ENCODE peak calls at places on chromosomes 12 and 14, in six cellular contexts. One of them, this sample, is unnamed.

GRCh38 chr12:25775968-25776367 is 182.5 kb upstream of the RASSF8 start:
- DNase-seq in IMR-90: peak
- DNase-seq in H9: no peak
- DNase-seq in mesenchymal stem cell: peak
- DNase-seq in trophoblast cell: peak
- DNase-seq in H1: no peak
- DNase-seq in this sample: no peak

GRCh38 chr14:65213316-65213715 is 111.0 kb upstream of the MAX start:
- DNase-seq in IMR-90: no peak
- DNase-seq in mesenchymal stem cell: no peak
- DNase-seq in trophoblast cell: no peak
- DNase-seq in H9: no peak
- DNase-seq in H1: no peak
- DNase-seq in this sample: no peak

GRCh38 chr12:119179335-119180021 is 747 bp downstream of the HSPB8 start:
- DNase-seq in H9: peak
- DNase-seq in mesenchymal stem cell: peak
- DNase-seq in IMR-90: peak
- DNase-seq in trophoblast cell: peak
- DNase-seq in H1: peak
- DNase-seq in this sample: no peak

GRCh38 chr12:111645433-111645832 is 40.3 kb downstream of the BRAP start:
- DNase-seq in IMR-90: peak
- DNase-seq in trophoblast cell: peak
- DNase-seq in mesenchymal stem cell: peak
- DNase-seq in H1: no peak
- DNase-seq in H9: no peak
- DNase-seq in this sample: no peak

GRCh38 chr14:100400115-100400514 is 77.0 kb downstream of the SLC25A47 start:
- DNase-seq in IMR-90: no peak
- DNase-seq in trophoblast cell: peak
- DNase-seq in H1: no peak
- DNase-seq in H9: no peak
- DNase-seq in mesenchymal stem cell: no peak
- DNase-seq in this sample: no peak

GRCh38 chr12:122956028-122956427 is 10.2 kb downstream of the ABCB9 start:
- DNase-seq in H9: no peak
- DNase-seq in H1: no peak
- DNase-seq in mesenchymal stem cell: no peak
- DNase-seq in trophoblast cell: no peak
- DNase-seq in IMR-90: no peak
- DNase-seq in this sample: no peak

GRCh38 chr12:19695244-19696098 is 256.2 kb downstream of the AEBP2 start:
- DNase-seq in trophoblast cell: no peak
- DNase-seq in IMR-90: peak
- DNase-seq in mesenchymal stem cell: no peak
- DNase-seq in H9: no peak
- DNase-seq in H1: no peak
- DNase-seq in this sample: no peak

GRCh38 chr12:69501154-69501895 is 31.1 kb downstream of the FRS2 start:
- DNase-seq in trophoblast cell: no peak
- DNase-seq in H1: no peak
- DNase-seq in mesenchymal stem cell: no peak
- DNase-seq in IMR-90: peak
- DNase-seq in H9: no peak
- DNase-seq in this sample: no peak

GRCh38 chr12:6927379-6927991 is at the start of gene ATN1:
- DNase-seq in H9: peak
- DNase-seq in IMR-90: peak
- DNase-seq in mesenchymal stem cell: peak
- DNase-seq in H1: peak
- DNase-seq in trophoblast cell: peak
- DNase-seq in this sample: peak

DNA sequence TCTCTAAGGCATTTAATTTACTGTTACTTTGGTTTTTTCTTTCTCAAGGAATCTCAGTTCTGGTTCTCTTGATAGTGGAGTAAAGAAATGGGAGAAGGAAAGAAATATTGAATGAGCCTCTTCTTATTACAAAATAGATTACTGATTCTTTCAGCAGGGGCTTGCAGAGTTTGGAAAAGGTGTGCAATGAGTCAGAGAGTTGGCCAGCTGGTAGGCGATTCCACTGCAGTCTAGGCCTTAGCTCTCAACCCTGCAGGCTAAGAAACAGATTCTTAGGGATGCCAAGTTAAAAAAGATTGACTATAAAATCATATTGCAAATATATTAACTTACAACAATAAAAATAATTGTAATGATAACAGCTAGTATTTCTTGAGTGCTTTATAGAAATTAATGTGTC is 25.8 kb downstream of the NR1H4 start:
- DNase-seq in H1: no peak
- DNase-seq in IMR-90: no peak
- DNase-seq in H9: no peak
- DNase-seq in mesenchymal stem cell: no peak
- DNase-seq in trophoblast cell: peak
- DNase-seq in this sample: no peak
- H4K91ac ChIP-seq in H1: no peak
- H4K91ac ChIP-seq in IMR-90: no peak
- H4K91ac ChIP-seq in H9: no peak
- H4K91ac ChIP-seq in mesenchymal stem cell: no peak
- H4K91ac ChIP-seq in trophoblast cell: no peak
- H4K91ac ChIP-seq in this sample: no peak

GRCh38 chr12:48863296-48863695 is 2.4 kb downstream of the RND1 start:
- DNase-seq in trophoblast cell: no peak
- DNase-seq in H9: no peak
- DNase-seq in mesenchymal stem cell: no peak
- DNase-seq in IMR-90: no peak
- DNase-seq in H1: no peak
- DNase-seq in this sample: no peak
- H3K9ac ChIP-seq in trophoblast cell: no peak
- H3K9ac ChIP-seq in H9: peak
- H3K9ac ChIP-seq in mesenchymal stem cell: no peak
- H3K9ac ChIP-seq in IMR-90: no peak
- H3K9ac ChIP-seq in H1: no peak
- H3K9ac ChIP-seq in this sample: no peak

GRCh38 chr12:47799357-47799955 is 20.2 kb downstream of the HDAC7 start:
- DNase-seq in mesenchymal stem cell: no peak
- DNase-seq in H1: no peak
- DNase-seq in trophoblast cell: no peak
- DNase-seq in H9: no peak
- DNase-seq in IMR-90: no peak
- DNase-seq in this sample: no peak

GRCh38 chr12:47795814-47796411 is 22.9 kb downstream of the SLC48A1 start:
- DNase-seq in trophoblast cell: no peak
- DNase-seq in H9: no peak
- DNase-seq in H1: no peak
- DNase-seq in mesenchymal stem cell: no peak
- DNase-seq in IMR-90: no peak
- DNase-seq in this sample: no peak

GRCh38 chr12:47800582-47800981 is 19.1 kb downstream of the HDAC7 start:
- DNase-seq in trophoblast cell: no peak
- DNase-seq in IMR-90: no peak
- DNase-seq in H1: no peak
- DNase-seq in H9: no peak
- DNase-seq in mesenchymal stem cell: no peak
- DNase-seq in this sample: no peak

GRCh38 chr12:47797432-47797831 is 22.3 kb downstream of the HDAC7 start:
- DNase-seq in H1: peak
- DNase-seq in H9: peak
- DNase-seq in mesenchymal stem cell: no peak
- DNase-seq in IMR-90: no peak
- DNase-seq in trophoblast cell: peak
- DNase-seq in this sample: no peak

GRCh38 chr12:47798481-47798948 is 21.2 kb downstream of the HDAC7 start:
- DNase-seq in IMR-90: no peak
- DNase-seq in H9: no peak
- DNase-seq in H1: no peak
- DNase-seq in mesenchymal stem cell: no peak
- DNase-seq in trophoblast cell: no peak
- DNase-seq in this sample: no peak
- H4K91ac ChIP-seq in IMR-90: no peak
- H4K91ac ChIP-seq in H9: no peak
- H4K91ac ChIP-seq in H1: no peak
- H4K91ac ChIP-seq in mesenchymal stem cell: no peak
- H4K91ac ChIP-seq in trophoblast cell: no peak
- H4K91ac ChIP-seq in this sample: no peak

GRCh38 chr14:82422186-82422585 is 888.5 kb upstream of the SEL1L start:
- DNase-seq in H9: no peak
- DNase-seq in mesenchymal stem cell: no peak
- DNase-seq in IMR-90: no peak
- DNase-seq in H1: no peak
- DNase-seq in trophoblast cell: no peak
- DNase-seq in this sample: no peak
- H3K9ac ChIP-seq in H9: no peak
- H3K9ac ChIP-seq in mesenchymal stem cell: no peak
- H3K9ac ChIP-seq in IMR-90: no peak
- H3K9ac ChIP-seq in H1: no peak
- H3K9ac ChIP-seq in trophoblast cell: no peak
- H3K9ac ChIP-seq in this sample: no peak

GRCh38 chr14:103195828-103196615 is 72.8 kb downstream of the TNFAIP2 start:
- DNase-seq in H9: no peak
- DNase-seq in trophoblast cell: peak
- DNase-seq in mesenchymal stem cell: no peak
- DNase-seq in IMR-90: no peak
- DNase-seq in H1: no peak
- DNase-seq in this sample: no peak
- H4K91ac ChIP-seq in H9: no peak
- H4K91ac ChIP-seq in trophoblast cell: no peak
- H4K91ac ChIP-seq in mesenchymal stem cell: no peak
- H4K91ac ChIP-seq in IMR-90: no peak
- H4K91ac ChIP-seq in H1: no peak
- H4K91ac ChIP-seq in this sample: no peak

DNA sequence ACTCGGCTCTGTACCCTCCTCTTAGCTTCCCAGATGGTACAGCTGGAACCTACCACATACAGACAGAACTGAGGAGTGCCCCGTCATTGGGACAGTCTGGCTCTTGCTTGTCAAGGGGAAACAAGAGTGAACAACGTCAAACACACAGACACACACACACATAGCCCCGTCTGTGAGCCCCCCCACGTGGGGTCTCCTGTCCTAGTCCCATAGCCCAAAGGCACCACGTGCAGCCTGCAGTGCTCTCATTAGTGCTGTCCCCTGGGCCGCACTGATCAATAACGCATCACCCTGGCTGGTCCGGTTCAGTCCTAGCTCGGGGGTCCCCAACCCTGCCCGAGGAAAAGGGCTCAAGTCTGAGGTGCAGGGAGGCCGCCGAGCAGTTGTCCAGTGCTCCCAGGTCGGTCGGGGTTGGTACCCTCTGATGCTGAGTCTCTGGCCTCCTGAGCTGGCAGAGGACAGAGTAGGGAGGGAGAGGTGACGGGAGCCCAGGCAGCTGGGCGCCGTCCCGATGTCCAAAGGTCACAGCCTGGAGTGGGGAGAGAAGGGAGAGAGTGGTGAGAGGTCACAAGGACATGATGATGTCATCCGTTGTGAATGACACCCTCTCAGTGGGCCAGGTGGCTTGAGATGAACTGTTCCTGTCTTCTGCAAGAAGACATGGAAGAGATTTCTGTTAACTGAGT is 105.4 kb upstream of the NOS1 start:
- DNase-seq in H1: no peak
- DNase-seq in IMR-90: no peak
- DNase-seq in mesenchymal stem cell: no peak
- DNase-seq in H9: no peak
- DNase-seq in trophoblast cell: no peak
- DNase-seq in this sample: no peak
- H3K9ac ChIP-seq in H1: no peak
- H3K9ac ChIP-seq in IMR-90: no peak
- H3K9ac ChIP-seq in mesenchymal stem cell: no peak
- H3K9ac ChIP-seq in H9: no peak
- H3K9ac ChIP-seq in trophoblast cell: no peak
- H3K9ac ChIP-seq in this sample: no peak